ENCODE peak calls at places on chromosomes 16 and 17, in seven cellular contexts. J is cardiac muscle cell, S is DMS53, B is right lobe of liver, A is NCI-H1092 treated with DMSO at 0.1 percent for 48 hours, K is AG08395, W is upper lobe of right lung. E is an unnamed sample.

GRCh38 chr17:32495347-32496253 is 8.8 kb downstream of the CDK5R1 start:
- DNase-seq in S (peak), J (peak), A (peak), K (peak), B (peak), W (peak), E (no peak)

GRCh38 chr16:48535831-48536599 is 74.0 kb downstream of the N4BP1 start:
- DNase-seq in K (peak), A (no peak), B (no peak), W (peak), J (no peak), S (no peak), E (no peak)

GRCh38 chr17:50638851-50639767 is 4.4 kb downstream of the ABCC3 start:
- DNase-seq in A (peak), B (peak), W (peak), J (no peak), K (peak), S (peak), E (no peak)

GRCh38 chr17:29615492-29616299 is 7.0 kb downstream of the CORO6 start:
- DNase-seq in S (peak), B (peak), A (peak), W (peak), J (peak), K (peak), E (peak)

GRCh38 chr16:89290887-89291286 is 73.4 kb downstream of the ZNF778 start:
- DNase-seq in J (no peak), W (no peak), B (no peak), S (no peak), A (no peak), K (no peak), E (peak)

GRCh38 chr16:48381201-48381600 is 4.0 kb downstream of the SIAH1 start:
- DNase-seq in A (no peak), B (no peak), K (no peak), W (no peak), S (no peak), J (no peak), E (no peak)

GRCh38 chr16:61858996-61859395 is 177.2 kb downstream of the CDH8 start:
- DNase-seq in B (no peak), K (peak), A (no peak), S (no peak), W (no peak), J (no peak), E (no peak)

GRCh38 chr17:63816669-63817068 is 10.6 kb upstream of the PSMC5 start:
- DNase-seq in B (no peak), S (no peak), J (no peak), K (no peak), A (no peak), W (no peak), E (no peak)

GRCh38 chr17:44354582-44355309 is 8.9 kb downstream of the FAM171A2 start:
- DNase-seq in K (no peak), W (peak), S (no peak), B (no peak), J (peak), A (no peak), E (peak)

GRCh38 chr16:66746048-66746447 is 5.4 kb downstream of the DYNC1LI2 start:
- DNase-seq in S (no peak), K (no peak), J (no peak), A (no peak), B (no peak), W (no peak), E (no peak)

GRCh38 chr16:4371481-4372314 is at the start of gene VASN:
- DNase-seq in J (peak), K (peak), B (peak), S (peak), A (no peak), W (peak), E (peak)

GRCh38 chr16:2786061-2786825 is 1.1 kb downstream of the PRSS33 start:
- DNase-seq in W (peak), A (no peak), J (no peak), K (no peak), B (no peak), S (peak), E (no peak)

GRCh38 chr17:46003907-46004748 is 5.1 kb downstream of the STH start:
- DNase-seq in S (peak), A (peak), B (peak), K (no peak), W (no peak), J (no peak), E (no peak)

GRCh38 chr17:76071497-76072148 is 694 bp downstream of the SRP68 start:
- DNase-seq in J (no peak), B (peak), A (no peak), K (no peak), S (no peak), W (peak), E (no peak)

GRCh38 chr17:29050176-29050575 is 7.2 kb downstream of the PIPOX start:
- DNase-seq in S (no peak), A (no peak), B (no peak), W (no peak), J (no peak), K (no peak), E (no peak)

GRCh38 chr17:7549401-7550055 is 670 bp downstream of the TNFSF12 start:
- DNase-seq in J (no peak), W (peak), A (no peak), B (no peak), S (peak), K (no peak), E (no peak)

GRCh38 chr16:80751167-80751566 is 53.2 kb downstream of the CDYL2 start:
- DNase-seq in J (no peak), S (no peak), A (no peak), K (peak), B (no peak), W (no peak), E (no peak)

GRCh38 chr17:11986939-11987329 is 10.3 kb downstream of the ZNF18 start:
- DNase-seq in S (peak), A (no peak), J (peak), K (peak), W (no peak), B (no peak), E (no peak)

GRCh38 chr16:86752582-86753175 is 174.3 kb downstream of the FOXL1 start:
- DNase-seq in K (no peak), J (no peak), A (no peak), S (no peak), B (no peak), W (no peak), E (no peak)

GRCh38 chr17:34285304-34285792 is at the start of gene CCL11:
- DNase-seq in J (no peak), B (no peak), S (no peak), W (no peak), A (no peak), K (no peak), E (no peak)

GRCh38 chr17:43169561-43170139 is 1.4 kb upstream of the NBR1 start:
- DNase-seq in J (no peak), W (no peak), B (peak), K (no peak), S (peak), A (no peak), E (peak)

E was measured in WTC11.